ENCODE peak calls at places on chromosomes 7 and 10, in five cellular contexts. One of them, this sample, is unnamed.

GRCh38 chr7:37943905-37944736 is 23.7 kb downstream of the EPDR1 start:
- DNase-seq in AG04449: no peak
- DNase-seq in fibroblast of lung: peak; percentile 24
- DNase-seq in activated CD8-positive, alpha-beta memory T cell treated with anti-CD3 and anti-CD28 coated beads, Interleukin-2, amount 50 U/mL, for 48 hours: no peak
- DNase-seq in naive thymus-derived CD4-positive, alpha-beta T cell: no peak
- DNase-seq in this sample: no peak

GRCh38 chr10:110824152-110824441 is 47.6 kb upstream of the PDCD4 start:
- DNase-seq in AG04449: no peak
- DNase-seq in fibroblast of lung: no peak
- DNase-seq in activated CD8-positive, alpha-beta memory T cell treated with anti-CD3 and anti-CD28 coated beads, Interleukin-2, amount 50 U/mL, for 48 hours: no peak
- DNase-seq in naive thymus-derived CD4-positive, alpha-beta T cell: no peak
- DNase-seq in this sample: no peak

GRCh38 chr7:151592868-151593486 is 73.3 kb upstream of the RHEB start:
- DNase-seq in AG04449: peak; percentile 95
- DNase-seq in fibroblast of lung: peak; percentile 99
- DNase-seq in activated CD8-positive, alpha-beta memory T cell treated with anti-CD3 and anti-CD28 coated beads, Interleukin-2, amount 50 U/mL, for 48 hours: no peak
- DNase-seq in naive thymus-derived CD4-positive, alpha-beta T cell: no peak
- DNase-seq in this sample: peak; percentile 78

GRCh38 chr10:16183989-16184643 is 252.7 kb upstream of the PTER start:
- DNase-seq in AG04449: no peak
- DNase-seq in fibroblast of lung: no peak
- DNase-seq in activated CD8-positive, alpha-beta memory T cell treated with anti-CD3 and anti-CD28 coated beads, Interleukin-2, amount 50 U/mL, for 48 hours: no peak
- DNase-seq in naive thymus-derived CD4-positive, alpha-beta T cell: no peak
- DNase-seq in this sample: no peak

GRCh38 chr7:32594965-32595364 is 99.7 kb downstream of the AVL9 start:
- DNase-seq in AG04449: no peak
- DNase-seq in fibroblast of lung: peak; percentile 57
- DNase-seq in activated CD8-positive, alpha-beta memory T cell treated with anti-CD3 and anti-CD28 coated beads, Interleukin-2, amount 50 U/mL, for 48 hours: no peak
- DNase-seq in naive thymus-derived CD4-positive, alpha-beta T cell: no peak
- DNase-seq in this sample: no peak

GRCh38 chr10:111391146-111391545 is 314.3 kb downstream of the ADRA2A start:
- DNase-seq in AG04449: no peak
- DNase-seq in fibroblast of lung: no peak
- DNase-seq in activated CD8-positive, alpha-beta memory T cell treated with anti-CD3 and anti-CD28 coated beads, Interleukin-2, amount 50 U/mL, for 48 hours: no peak
- DNase-seq in naive thymus-derived CD4-positive, alpha-beta T cell: no peak
- DNase-seq in this sample: no peak

GRCh38 chr7:101315336-101315735 is 6.3 kb downstream of the IFT22 start:
- DNase-seq in AG04449: no peak
- DNase-seq in fibroblast of lung: peak; percentile 27
- DNase-seq in activated CD8-positive, alpha-beta memory T cell treated with anti-CD3 and anti-CD28 coated beads, Interleukin-2, amount 50 U/mL, for 48 hours: peak; percentile 70
- DNase-seq in naive thymus-derived CD4-positive, alpha-beta T cell: peak; percentile 20
- DNase-seq in this sample: peak; percentile 8

GRCh38 chr10:28975891-28976471 is 298.7 kb downstream of the BAMBI start:
- DNase-seq in AG04449: no peak
- DNase-seq in fibroblast of lung: peak; percentile 90
- DNase-seq in activated CD8-positive, alpha-beta memory T cell treated with anti-CD3 and anti-CD28 coated beads, Interleukin-2, amount 50 U/mL, for 48 hours: no peak
- DNase-seq in naive thymus-derived CD4-positive, alpha-beta T cell: no peak
- DNase-seq in this sample: no peak

GRCh38 chr7:128923411-128923800 is 12.9 kb upstream of the KCP start:
- DNase-seq in AG04449: no peak
- DNase-seq in fibroblast of lung: no peak
- DNase-seq in activated CD8-positive, alpha-beta memory T cell treated with anti-CD3 and anti-CD28 coated beads, Interleukin-2, amount 50 U/mL, for 48 hours: no peak
- DNase-seq in naive thymus-derived CD4-positive, alpha-beta T cell: no peak
- DNase-seq in this sample: no peak

This sample was measured in amniotic stem cell.